ENCODE peak calls at places on chromosomes 7 and 10, in four cellular contexts. One of them, this sample, is unnamed.

GRCh38 chr7:112708236-112708635 is 82.0 kb downstream of the TMEM168 start:
- DNase-seq in SK-N-SH: no peak
- DNase-seq in hepatocyte: no peak
- DNase-seq in mammary epithelial cell: no peak
- DNase-seq in this sample: peak; percentile 35

GRCh38 chr10:113368660-113369059 is 184.2 kb upstream of the HABP2 start:
- DNase-seq in SK-N-SH: no peak
- DNase-seq in hepatocyte: no peak
- DNase-seq in mammary epithelial cell: no peak
- DNase-seq in this sample: no peak

GRCh38 chr10:80674809-80675208 is 137.1 kb downstream of the SH2D4B start:
- DNase-seq in SK-N-SH: no peak
- DNase-seq in hepatocyte: no peak
- DNase-seq in mammary epithelial cell: no peak
- DNase-seq in this sample: no peak

GRCh38 chr10:37712489-37713131 is 144.8 kb downstream of the ZNF248 start:
- DNase-seq in SK-N-SH: no peak
- DNase-seq in hepatocyte: no peak
- DNase-seq in mammary epithelial cell: no peak
- DNase-seq in this sample: peak; percentile 52

GRCh38 chr7:151408839-151409554 is 841 bp downstream of the WDR86 start:
- DNase-seq in SK-N-SH: peak; percentile 87
- DNase-seq in hepatocyte: peak; percentile 40
- DNase-seq in mammary epithelial cell: no peak
- DNase-seq in this sample: no peak

GRCh38 chr7:123789817-123790216 is 41.0 kb upstream of the WASL start:
- DNase-seq in SK-N-SH: no peak
- DNase-seq in hepatocyte: no peak
- DNase-seq in mammary epithelial cell: peak; percentile 62
- DNase-seq in this sample: no peak

GRCh38 chr7:7969306-7970112 is 913 bp downstream of the GLCCI1 start:
- DNase-seq in SK-N-SH: no peak
- DNase-seq in hepatocyte: peak; percentile 62
- DNase-seq in mammary epithelial cell: peak; percentile 53
- DNase-seq in this sample: peak; percentile 67

GRCh38 chr10:113273151-113273876 is 279.5 kb upstream of the HABP2 start:
- DNase-seq in SK-N-SH: no peak
- DNase-seq in hepatocyte: no peak
- DNase-seq in mammary epithelial cell: no peak
- DNase-seq in this sample: no peak

GRCh38 chr7:67866054-67866453 is 869.4 kb downstream of the TYW1 start:
- DNase-seq in SK-N-SH: no peak
- DNase-seq in hepatocyte: no peak
- DNase-seq in mammary epithelial cell: no peak
- DNase-seq in this sample: no peak

GRCh38 chr7:67346126-67346525 is 349.5 kb downstream of the TYW1 start:
- DNase-seq in SK-N-SH: no peak
- DNase-seq in hepatocyte: no peak
- DNase-seq in mammary epithelial cell: no peak
- DNase-seq in this sample: no peak

GRCh38 chr10:10510179-10510578 is 507.5 kb upstream of the CELF2 start:
- DNase-seq in SK-N-SH: no peak
- DNase-seq in hepatocyte: no peak
- DNase-seq in mammary epithelial cell: no peak
- DNase-seq in this sample: no peak

GRCh38 chr10:21125471-21126228 is 228.5 kb upstream of the NEBL start:
- DNase-seq in SK-N-SH: no peak
- DNase-seq in hepatocyte: no peak
- DNase-seq in mammary epithelial cell: no peak
- DNase-seq in this sample: peak; percentile 9

GRCh38 chr7:1106783-1107421 is 19.0 kb downstream of the GPER1 start:
- DNase-seq in SK-N-SH: no peak
- DNase-seq in hepatocyte: no peak
- DNase-seq in mammary epithelial cell: no peak
- DNase-seq in this sample: no peak

GRCh38 chr7:73977626-73978618 is 50.1 kb upstream of the ELN start:
- DNase-seq in SK-N-SH: peak; percentile 54
- DNase-seq in hepatocyte: peak; percentile 77
- DNase-seq in mammary epithelial cell: no peak
- DNase-seq in this sample: no peak

GRCh38 chr10:62083413-62083794 is 181.9 kb downstream of the ARID5B start:
- DNase-seq in SK-N-SH: no peak
- DNase-seq in hepatocyte: no peak
- DNase-seq in mammary epithelial cell: no peak
- DNase-seq in this sample: no peak

GRCh38 chr7:37961251-37961650 is 40.8 kb downstream of the EPDR1 start:
- DNase-seq in SK-N-SH: no peak
- DNase-seq in hepatocyte: no peak
- DNase-seq in mammary epithelial cell: no peak
- DNase-seq in this sample: no peak

GRCh38 chr10:77027576-77027975 is 610.0 kb downstream of the KCNMA1 start:
- DNase-seq in SK-N-SH: no peak
- DNase-seq in hepatocyte: no peak
- DNase-seq in mammary epithelial cell: no peak
- DNase-seq in this sample: no peak

GRCh38 chr7:130069179-130069977 is 956 bp upstream of the KLHDC10 start:
- DNase-seq in SK-N-SH: no peak
- DNase-seq in hepatocyte: no peak
- DNase-seq in mammary epithelial cell: no peak
- DNase-seq in this sample: peak; percentile 29

GRCh38 chr7:151730591-151730990 is 146.3 kb downstream of the PRKAG2 start:
- DNase-seq in SK-N-SH: no peak
- DNase-seq in hepatocyte: no peak
- DNase-seq in mammary epithelial cell: no peak
- DNase-seq in this sample: no peak

GRCh38 chr7:96198047-96198636 is 123.8 kb downstream of the SLC25A13 start:
- DNase-seq in SK-N-SH: no peak
- DNase-seq in hepatocyte: no peak
- DNase-seq in mammary epithelial cell: no peak
- DNase-seq in this sample: no peak

GRCh38 chr7:95238252-95238938 is 85.9 kb downstream of the PON1 start:
- DNase-seq in SK-N-SH: no peak
- DNase-seq in hepatocyte: no peak
- DNase-seq in mammary epithelial cell: no peak
- DNase-seq in this sample: no peak

GRCh38 chr10:69703766-69704191 is 73.7 kb downstream of the FAM241B start:
- DNase-seq in SK-N-SH: no peak
- DNase-seq in hepatocyte: no peak
- DNase-seq in mammary epithelial cell: peak; percentile 98
- DNase-seq in this sample: no peak

GRCh38 chr7:77783111-77783510 is 15.1 kb downstream of the TMEM60 start:
- DNase-seq in SK-N-SH: no peak
- DNase-seq in hepatocyte: no peak
- DNase-seq in mammary epithelial cell: no peak
- DNase-seq in this sample: no peak

GRCh38 chr7:139118803-139119485 is 9.4 kb upstream of the ZC3HAV1 start:
- DNase-seq in SK-N-SH: no peak
- DNase-seq in hepatocyte: peak; percentile 46
- DNase-seq in mammary epithelial cell: no peak
- DNase-seq in this sample: no peak

GRCh38 chr7:69110450-69111050 is 487.7 kb upstream of the AUTS2 start:
- DNase-seq in SK-N-SH: no peak
- DNase-seq in hepatocyte: no peak
- DNase-seq in mammary epithelial cell: no peak
- DNase-seq in this sample: no peak

GRCh38 chr7:128974241-128974934 is 36.7 kb downstream of the IRF5 start:
- DNase-seq in SK-N-SH: no peak
- DNase-seq in hepatocyte: no peak
- DNase-seq in mammary epithelial cell: no peak
- DNase-seq in this sample: no peak

GRCh38 chr10:46234431-46235060 is 52.3 kb upstream of the ANTXRL start:
- DNase-seq in SK-N-SH: no peak
- DNase-seq in hepatocyte: no peak
- DNase-seq in mammary epithelial cell: no peak
- DNase-seq in this sample: no peak

GRCh38 chr10:73588656-73589055 is 2.5 kb downstream of the USP54 start:
- DNase-seq in SK-N-SH: no peak
- DNase-seq in hepatocyte: peak; percentile 26
- DNase-seq in mammary epithelial cell: no peak
- DNase-seq in this sample: no peak

GRCh38 chr10:101214446-101215396 is 14.5 kb downstream of the LBX1 start:
- DNase-seq in SK-N-SH: peak; percentile 84
- DNase-seq in hepatocyte: peak; percentile 84
- DNase-seq in mammary epithelial cell: peak; percentile 47
- DNase-seq in this sample: peak; percentile 97
- H3K27me3 ChIP-seq in SK-N-SH: peaks cover 86% of the 10 kb centered on the region
- H3K27me3 ChIP-seq in hepatocyte: peaks cover 94% of the 10 kb centered on the region
- H3K27me3 ChIP-seq in mammary epithelial cell: peaks cover 20% of the 10 kb centered on the region
- H3K27me3 ChIP-seq in this sample: no peaks in the 10 kb centered on the region

GRCh38 chr7:2157473-2158279 is 75.1 kb downstream of the MAD1L1 start:
- DNase-seq in SK-N-SH: no peak
- DNase-seq in hepatocyte: peak; percentile 83
- DNase-seq in mammary epithelial cell: no peak
- DNase-seq in this sample: peak; percentile 53
- H3K4me3 ChIP-seq in SK-N-SH: no peak overlapping the region
- H3K4me3 ChIP-seq in hepatocyte: no peak overlapping the region
- H3K4me3 ChIP-seq in mammary epithelial cell: no peak overlapping the region
- H3K4me3 ChIP-seq in this sample: no peak overlapping the region

DNA sequence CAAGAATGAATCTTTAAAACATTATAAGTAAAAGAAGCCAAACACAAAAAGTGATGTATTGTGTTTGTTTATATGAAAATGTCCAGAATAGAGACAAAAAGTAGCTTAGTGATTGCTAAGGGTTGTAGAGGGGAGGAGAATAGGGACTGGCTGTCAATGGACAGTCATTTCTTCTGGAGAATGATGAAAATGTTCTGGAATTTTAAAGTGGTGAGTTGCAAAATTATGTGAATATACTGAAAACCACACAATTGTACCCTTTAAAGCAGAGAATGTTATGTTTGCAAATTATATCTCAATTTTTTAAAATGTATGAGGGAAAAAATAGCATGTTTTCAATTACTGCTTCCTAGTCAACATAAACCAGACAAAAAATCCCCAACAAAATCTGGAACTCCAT is 174.2 kb downstream of the KMT2E start:
- DNase-seq in SK-N-SH: no peak
- DNase-seq in hepatocyte: no peak
- DNase-seq in mammary epithelial cell: no peak
- DNase-seq in this sample: no peak
- H3K27ac ChIP-seq in SK-N-SH: no peak overlapping the region
- H3K27ac ChIP-seq in hepatocyte: no peak overlapping the region
- H3K27ac ChIP-seq in mammary epithelial cell: peak overlapping the region; percentile 99
- H3K27ac ChIP-seq in this sample: no peak overlapping the region

DNA sequence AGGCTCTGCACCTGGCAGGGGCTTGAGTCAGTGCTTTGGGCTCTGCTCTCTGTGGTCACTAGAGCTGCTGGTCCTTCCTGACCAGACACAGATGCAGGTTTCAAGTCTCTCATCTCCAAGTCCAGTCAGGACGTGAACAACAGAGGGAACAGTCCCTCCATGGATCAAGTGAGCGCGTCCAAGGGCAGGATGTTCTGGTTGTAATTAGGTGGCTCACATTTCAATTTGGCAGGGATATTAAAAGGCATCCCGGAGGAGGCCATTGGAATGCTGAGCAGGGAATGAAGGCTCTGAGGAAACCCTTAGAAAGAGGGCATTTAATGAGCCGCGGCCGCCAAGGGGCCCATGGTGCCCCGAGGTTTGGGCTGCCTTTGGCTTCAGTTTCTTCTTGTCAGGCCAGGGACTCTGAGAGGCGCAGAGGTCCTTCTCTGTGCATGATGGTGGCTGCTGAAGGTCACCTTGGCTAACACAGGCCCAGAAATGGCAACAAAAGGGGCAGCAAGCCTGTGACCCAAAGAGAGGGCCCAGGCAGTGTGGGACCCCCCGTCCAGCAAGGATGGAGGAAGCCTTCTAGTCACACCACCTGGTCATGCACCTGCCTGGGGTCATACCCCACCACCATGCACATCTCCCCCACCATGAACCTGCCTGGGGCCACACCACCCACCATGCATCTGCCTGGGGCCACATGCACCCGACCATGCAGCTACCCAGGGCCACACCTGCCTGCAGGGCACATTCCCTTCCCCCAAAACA is 30.7 kb upstream of the INPP5A start:
- DNase-seq in SK-N-SH: no peak
- DNase-seq in hepatocyte: peak; percentile 40
- DNase-seq in mammary epithelial cell: no peak
- DNase-seq in this sample: no peak
- H3K27me3 ChIP-seq in SK-N-SH: no peaks in the 10 kb centered on the region
- H3K27me3 ChIP-seq in hepatocyte: no peaks in the 10 kb centered on the region
- H3K27me3 ChIP-seq in mammary epithelial cell: no peaks in the 10 kb centered on the region
- H3K27me3 ChIP-seq in this sample: no peaks in the 10 kb centered on the region

GRCh38 chr7:43248961-43249807 is 136.7 kb downstream of the HECW1 start:
- DNase-seq in SK-N-SH: no peak
- DNase-seq in hepatocyte: no peak
- DNase-seq in mammary epithelial cell: no peak
- DNase-seq in this sample: no peak
- H3K4me3 ChIP-seq in SK-N-SH: no peak overlapping the region
- H3K4me3 ChIP-seq in hepatocyte: no peak overlapping the region
- H3K4me3 ChIP-seq in mammary epithelial cell: no peak overlapping the region
- H3K4me3 ChIP-seq in this sample: no peak overlapping the region

GRCh38 chr10:130882911-130883310 is 428.6 kb downstream of the TCERG1L start:
- DNase-seq in SK-N-SH: no peak
- DNase-seq in hepatocyte: no peak
- DNase-seq in mammary epithelial cell: no peak
- DNase-seq in this sample: no peak
- H3K27ac ChIP-seq in SK-N-SH: no peak overlapping the region
- H3K27ac ChIP-seq in hepatocyte: no peak overlapping the region
- H3K27ac ChIP-seq in mammary epithelial cell: no peak overlapping the region
- H3K27ac ChIP-seq in this sample: no peak overlapping the region

GRCh38 chr10:94274142-94274787 is 88.5 kb downstream of the NOC3L start:
- DNase-seq in SK-N-SH: no peak
- DNase-seq in hepatocyte: no peak
- DNase-seq in mammary epithelial cell: no peak
- DNase-seq in this sample: peak; percentile 66

GRCh38 chr10:94281654-94282053 is 81.1 kb downstream of the NOC3L start:
- DNase-seq in SK-N-SH: no peak
- DNase-seq in hepatocyte: no peak
- DNase-seq in mammary epithelial cell: peak; percentile 43
- DNase-seq in this sample: no peak

GRCh38 chr10:94279835-94280709 is 82.7 kb downstream of the NOC3L start:
- DNase-seq in SK-N-SH: peak; percentile 22
- DNase-seq in hepatocyte: peak; percentile 68
- DNase-seq in mammary epithelial cell: peak; percentile 37
- DNase-seq in this sample: peak; percentile 34

GRCh38 chr10:94276140-94276539 is 86.6 kb downstream of the NOC3L start:
- DNase-seq in SK-N-SH: no peak
- DNase-seq in hepatocyte: no peak
- DNase-seq in mammary epithelial cell: no peak
- DNase-seq in this sample: no peak

DNA sequence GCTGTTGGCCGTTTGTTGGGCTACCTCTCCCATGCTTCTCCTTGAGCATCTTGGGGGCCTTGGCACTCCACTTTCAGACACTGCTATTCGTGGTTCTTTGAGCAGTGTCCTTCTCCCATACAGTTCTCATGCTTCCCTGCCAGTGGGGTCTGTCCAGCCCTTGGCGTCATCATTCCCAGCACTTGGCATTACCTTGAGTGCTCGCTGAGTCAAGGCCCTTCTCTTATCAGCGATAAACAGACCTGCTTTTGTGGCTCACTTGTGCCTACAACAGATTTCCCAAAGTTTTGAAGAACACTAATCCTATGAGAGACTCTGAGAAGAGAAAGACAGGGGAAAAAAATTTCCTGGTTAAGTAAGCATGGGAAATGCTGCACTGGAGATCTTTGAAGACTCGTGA is 85.3 kb downstream of the NOC3L start:
- DNase-seq in SK-N-SH: no peak
- DNase-seq in hepatocyte: no peak
- DNase-seq in mammary epithelial cell: no peak
- DNase-seq in this sample: no peak
- H3K27me3 ChIP-seq in SK-N-SH: no peaks in the 10 kb centered on the region
- H3K27me3 ChIP-seq in hepatocyte: no peaks in the 10 kb centered on the region
- H3K27me3 ChIP-seq in mammary epithelial cell: no peaks in the 10 kb centered on the region
- H3K27me3 ChIP-seq in this sample: no peaks in the 10 kb centered on the region

This sample was measured in SJCRH30.